ENCODE peak calls at places on chromosome 11, in eight cellular contexts. One of them, this sample, is unnamed.

GRCh38 chr11:99325807-99326206 is 305.1 kb downstream of the CNTN5 start:
- DNase-seq in mammary epithelial cell: peak; percentile 69
- DNase-seq in HCT116: no peak
- DNase-seq in transverse colon: no peak
- DNase-seq in cardiac muscle cell: peak; percentile 92
- DNase-seq in breast epithelium: no peak
- DNase-seq in upper lobe of right lung: no peak
- DNase-seq in tibial nerve: no peak
- DNase-seq in this sample: no peak

GRCh38 chr11:120210651-120211521 is at the start of gene OAF:
- DNase-seq in mammary epithelial cell: peak; percentile 80
- DNase-seq in tibial nerve: peak; percentile 73
- DNase-seq in upper lobe of right lung: peak; percentile 78
- DNase-seq in HCT116: peak; percentile 55
- DNase-seq in transverse colon: peak; percentile 73
- DNase-seq in breast epithelium: peak; percentile 26
- DNase-seq in cardiac muscle cell: peak; percentile 92
- DNase-seq in this sample: peak; percentile 22

GRCh38 chr11:1308745-1309497 is 511 bp downstream of the TOLLIP start:
- DNase-seq in tibial nerve: no peak
- DNase-seq in upper lobe of right lung: no peak
- DNase-seq in breast epithelium: no peak
- DNase-seq in cardiac muscle cell: no peak
- DNase-seq in transverse colon: no peak
- DNase-seq in mammary epithelial cell: no peak
- DNase-seq in HCT116: no peak
- DNase-seq in this sample: no peak

GRCh38 chr11:8928981-8929615 is 3.6 kb downstream of the C11orf16 start:
- DNase-seq in cardiac muscle cell: no peak
- DNase-seq in mammary epithelial cell: peak; percentile 48
- DNase-seq in transverse colon: no peak
- DNase-seq in upper lobe of right lung: no peak
- DNase-seq in tibial nerve: no peak
- DNase-seq in HCT116: no peak
- DNase-seq in breast epithelium: no peak
- DNase-seq in this sample: no peak

GRCh38 chr11:5688482-5688881 is 1.1 kb upstream of the TRIM22 start:
- DNase-seq in cardiac muscle cell: no peak
- DNase-seq in HCT116: no peak
- DNase-seq in tibial nerve: no peak
- DNase-seq in breast epithelium: no peak
- DNase-seq in upper lobe of right lung: no peak
- DNase-seq in mammary epithelial cell: no peak
- DNase-seq in transverse colon: no peak
- DNase-seq in this sample: no peak

GRCh38 chr11:69601346-69601975 is 39.5 kb upstream of the CCND1 start:
- DNase-seq in HCT116: no peak
- DNase-seq in upper lobe of right lung: no peak
- DNase-seq in cardiac muscle cell: no peak
- DNase-seq in transverse colon: no peak
- DNase-seq in mammary epithelial cell: no peak
- DNase-seq in tibial nerve: no peak
- DNase-seq in breast epithelium: no peak
- DNase-seq in this sample: no peak

GRCh38 chr11:73271936-73272679 is at the start of gene P2RY6:
- DNase-seq in tibial nerve: peak; percentile 32
- DNase-seq in breast epithelium: no peak
- DNase-seq in upper lobe of right lung: peak; percentile 67
- DNase-seq in HCT116: no peak
- DNase-seq in cardiac muscle cell: peak; percentile 54
- DNase-seq in transverse colon: peak; percentile 50
- DNase-seq in mammary epithelial cell: peak; percentile 80
- DNase-seq in this sample: no peak

GRCh38 chr11:118530683-118531596 is at the start of gene TMEM25:
- DNase-seq in transverse colon: peak; percentile 71
- DNase-seq in tibial nerve: no peak
- DNase-seq in HCT116: no peak
- DNase-seq in breast epithelium: no peak
- DNase-seq in mammary epithelial cell: peak; percentile 57
- DNase-seq in cardiac muscle cell: peak; percentile 34
- DNase-seq in upper lobe of right lung: peak; percentile 88
- DNase-seq in this sample: peak; percentile 56

GRCh38 chr11:73366265-73366610 is 10.0 kb upstream of the RELT start:
- DNase-seq in breast epithelium: no peak
- DNase-seq in upper lobe of right lung: no peak
- DNase-seq in HCT116: no peak
- DNase-seq in tibial nerve: no peak
- DNase-seq in mammary epithelial cell: no peak
- DNase-seq in transverse colon: no peak
- DNase-seq in cardiac muscle cell: no peak
- DNase-seq in this sample: peak; percentile 12

GRCh38 chr11:86495341-86495740 is 120.7 kb downstream of the CCDC81 start:
- DNase-seq in upper lobe of right lung: no peak
- DNase-seq in HCT116: no peak
- DNase-seq in mammary epithelial cell: no peak
- DNase-seq in tibial nerve: no peak
- DNase-seq in transverse colon: no peak
- DNase-seq in breast epithelium: no peak
- DNase-seq in cardiac muscle cell: no peak
- DNase-seq in this sample: no peak

GRCh38 chr11:132962026-132962425 is 570.3 kb downstream of the OPCML start:
- DNase-seq in mammary epithelial cell: peak; percentile 6
- DNase-seq in HCT116: no peak
- DNase-seq in cardiac muscle cell: peak; percentile 56
- DNase-seq in transverse colon: no peak
- DNase-seq in upper lobe of right lung: no peak
- DNase-seq in breast epithelium: no peak
- DNase-seq in tibial nerve: no peak
- DNase-seq in this sample: no peak

GRCh38 chr11:80533463-80533862 is 1092.6 kb upstream of the TENM4 start:
- DNase-seq in cardiac muscle cell: no peak
- DNase-seq in mammary epithelial cell: no peak
- DNase-seq in transverse colon: no peak
- DNase-seq in breast epithelium: no peak
- DNase-seq in HCT116: no peak
- DNase-seq in tibial nerve: no peak
- DNase-seq in upper lobe of right lung: no peak
- DNase-seq in this sample: no peak

GRCh38 chr11:12403995-12404345 is 26.6 kb downstream of the PARVA start:
- DNase-seq in tibial nerve: no peak
- DNase-seq in mammary epithelial cell: no peak
- DNase-seq in breast epithelium: no peak
- DNase-seq in HCT116: no peak
- DNase-seq in upper lobe of right lung: no peak
- DNase-seq in transverse colon: no peak
- DNase-seq in cardiac muscle cell: no peak
- DNase-seq in this sample: no peak

GRCh38 chr11:84290647-84291046 is 1004.5 kb upstream of the CCDC90B start:
- DNase-seq in HCT116: no peak
- DNase-seq in tibial nerve: no peak
- DNase-seq in cardiac muscle cell: no peak
- DNase-seq in breast epithelium: no peak
- DNase-seq in mammary epithelial cell: no peak
- DNase-seq in transverse colon: no peak
- DNase-seq in upper lobe of right lung: no peak
- DNase-seq in this sample: no peak

GRCh38 chr11:64078294-64078693 is 42.6 kb downstream of the FLRT1 start:
- DNase-seq in upper lobe of right lung: no peak
- DNase-seq in breast epithelium: no peak
- DNase-seq in HCT116: no peak
- DNase-seq in cardiac muscle cell: peak; percentile 18
- DNase-seq in transverse colon: no peak
- DNase-seq in mammary epithelial cell: no peak
- DNase-seq in tibial nerve: no peak
- DNase-seq in this sample: no peak

GRCh38 chr11:9972917-9973504 is 309.1 kb downstream of the SWAP70 start:
- DNase-seq in mammary epithelial cell: peak; percentile 39
- DNase-seq in HCT116: peak; percentile 16
- DNase-seq in upper lobe of right lung: no peak
- DNase-seq in breast epithelium: no peak
- DNase-seq in transverse colon: no peak
- DNase-seq in tibial nerve: peak; percentile 46
- DNase-seq in cardiac muscle cell: peak; percentile 78
- DNase-seq in this sample: no peak

GRCh38 chr11:92180664-92181251 is 43.9 kb upstream of the FAT3 start:
- DNase-seq in breast epithelium: no peak
- DNase-seq in HCT116: no peak
- DNase-seq in cardiac muscle cell: peak; percentile 60
- DNase-seq in tibial nerve: no peak
- DNase-seq in transverse colon: no peak
- DNase-seq in mammary epithelial cell: peak; percentile 82
- DNase-seq in upper lobe of right lung: no peak
- DNase-seq in this sample: no peak

GRCh38 chr11:49499117-49499516 is 290.7 kb upstream of the FOLH1 start:
- DNase-seq in tibial nerve: no peak
- DNase-seq in upper lobe of right lung: no peak
- DNase-seq in cardiac muscle cell: no peak
- DNase-seq in HCT116: no peak
- DNase-seq in mammary epithelial cell: no peak
- DNase-seq in transverse colon: no peak
- DNase-seq in breast epithelium: no peak
- DNase-seq in this sample: no peak

GRCh38 chr11:130415719-130416536 is 12.5 kb downstream of the ADAMTS8 start:
- DNase-seq in HCT116: no peak
- DNase-seq in cardiac muscle cell: no peak
- DNase-seq in upper lobe of right lung: no peak
- DNase-seq in breast epithelium: no peak
- DNase-seq in mammary epithelial cell: no peak
- DNase-seq in transverse colon: no peak
- DNase-seq in tibial nerve: no peak
- DNase-seq in this sample: no peak

GRCh38 chr11:46330887-46331652 is 16.2 kb upstream of the DGKZ start:
- DNase-seq in breast epithelium: no peak
- DNase-seq in mammary epithelial cell: no peak
- DNase-seq in HCT116: no peak
- DNase-seq in transverse colon: no peak
- DNase-seq in cardiac muscle cell: peak; percentile 34
- DNase-seq in upper lobe of right lung: no peak
- DNase-seq in tibial nerve: no peak
- DNase-seq in this sample: no peak
- H3K27me3 ChIP-seq in breast epithelium: no peaks in the 10 kb centered on the region
- H3K27me3 ChIP-seq in mammary epithelial cell: peaks cover 26% of the 10 kb centered on the region
- H3K27me3 ChIP-seq in HCT116: no peaks in the 10 kb centered on the region
- H3K27me3 ChIP-seq in transverse colon: peaks cover 67% of the 10 kb centered on the region
- H3K27me3 ChIP-seq in cardiac muscle cell: peaks cover 4% of the 10 kb centered on the region
- H3K27me3 ChIP-seq in upper lobe of right lung: peaks cover 32% of the 10 kb centered on the region
- H3K27me3 ChIP-seq in tibial nerve: no peaks in the 10 kb centered on the region
- H3K27me3 ChIP-seq in this sample: no peaks in the 10 kb centered on the region

DNA sequence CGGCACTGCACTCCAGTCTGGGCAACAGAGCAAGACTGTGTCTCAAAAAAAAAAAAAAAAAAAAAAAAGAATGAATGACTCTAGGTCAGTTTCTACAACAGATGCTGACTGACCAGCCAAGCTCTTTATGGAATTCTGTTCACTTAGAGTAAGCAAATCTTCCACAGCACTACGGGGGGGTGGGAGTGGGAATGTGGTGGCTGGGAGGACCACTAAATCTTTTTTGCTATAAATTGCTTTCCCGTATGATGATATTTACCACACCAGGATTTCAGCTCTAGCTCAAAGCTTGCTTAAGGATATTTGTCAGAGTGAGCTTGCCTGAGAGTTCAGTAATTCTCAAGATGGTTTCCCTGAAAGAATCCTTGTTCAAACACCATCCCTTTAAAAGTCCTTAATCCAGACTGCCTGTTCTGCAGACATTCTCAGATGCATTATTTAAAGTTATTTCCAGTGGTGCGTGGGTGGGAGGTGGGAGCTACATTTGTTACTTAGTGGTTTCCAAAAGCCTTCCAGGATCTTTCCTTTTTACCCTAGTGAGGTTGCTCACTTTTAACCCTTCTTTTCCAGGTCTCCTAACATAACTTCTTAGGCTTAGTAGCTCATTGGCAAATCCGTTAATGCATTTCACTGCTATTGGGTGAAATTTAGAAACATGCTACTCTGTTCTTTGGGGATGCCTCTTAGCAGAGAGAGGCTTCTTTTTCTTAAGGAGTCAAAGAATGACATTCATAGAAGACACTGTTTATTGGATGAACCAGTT is 65.9 kb downstream of the UBASH3B start:
- DNase-seq in tibial nerve: no peak
- DNase-seq in upper lobe of right lung: no peak
- DNase-seq in mammary epithelial cell: no peak
- DNase-seq in transverse colon: no peak
- DNase-seq in cardiac muscle cell: peak; percentile 34
- DNase-seq in HCT116: no peak
- DNase-seq in breast epithelium: no peak
- DNase-seq in this sample: no peak
- H3K27ac ChIP-seq in tibial nerve: no peak overlapping the region
- H3K27ac ChIP-seq in upper lobe of right lung: no peak overlapping the region
- H3K27ac ChIP-seq in mammary epithelial cell: peak overlapping the region; percentile 54
- H3K27ac ChIP-seq in transverse colon: peak overlapping the region; percentile 20
- H3K27ac ChIP-seq in cardiac muscle cell: no peak overlapping the region
- H3K27ac ChIP-seq in HCT116: no peak overlapping the region
- H3K27ac ChIP-seq in breast epithelium: no peak overlapping the region
- H3K27ac ChIP-seq in this sample: no peak overlapping the region

GRCh38 chr11:47406896-47407745 is 1.3 kb upstream of the SLC39A13 start:
- DNase-seq in upper lobe of right lung: no peak
- DNase-seq in tibial nerve: no peak
- DNase-seq in mammary epithelial cell: no peak
- DNase-seq in HCT116: no peak
- DNase-seq in cardiac muscle cell: peak; percentile 50
- DNase-seq in transverse colon: no peak
- DNase-seq in breast epithelium: peak; percentile 64
- DNase-seq in this sample: no peak
- TF ChIP-seq CTCF in upper lobe of right lung: no peak
- TF ChIP-seq CTCF in tibial nerve: no peak
- TF ChIP-seq CTCF in mammary epithelial cell: peak; percentile 10
- TF ChIP-seq CTCF in HCT116: no peak
- TF ChIP-seq CTCF in cardiac muscle cell: peak; percentile 15
- TF ChIP-seq CTCF in transverse colon: no peak
- TF ChIP-seq CTCF in breast epithelium: peak; percentile 35
- TF ChIP-seq CTCF in this sample: no peak

GRCh38 chr11:61148016-61148640 is 13.1 kb downstream of the VPS37C start:
- DNase-seq in tibial nerve: no peak
- DNase-seq in transverse colon: no peak
- DNase-seq in mammary epithelial cell: no peak
- DNase-seq in breast epithelium: no peak
- DNase-seq in HCT116: no peak
- DNase-seq in upper lobe of right lung: peak; percentile 17
- DNase-seq in cardiac muscle cell: peak; percentile 50
- DNase-seq in this sample: no peak

GRCh38 chr11:61144511-61145179 is 16.6 kb downstream of the VPS37C start:
- DNase-seq in breast epithelium: no peak
- DNase-seq in mammary epithelial cell: no peak
- DNase-seq in HCT116: no peak
- DNase-seq in transverse colon: no peak
- DNase-seq in tibial nerve: no peak
- DNase-seq in upper lobe of right lung: peak; percentile 48
- DNase-seq in cardiac muscle cell: no peak
- DNase-seq in this sample: no peak

GRCh38 chr11:61147271-61147670 is 14.0 kb downstream of the VPS37C start:
- DNase-seq in upper lobe of right lung: peak; percentile 39
- DNase-seq in tibial nerve: no peak
- DNase-seq in breast epithelium: no peak
- DNase-seq in cardiac muscle cell: no peak
- DNase-seq in transverse colon: no peak
- DNase-seq in mammary epithelial cell: no peak
- DNase-seq in HCT116: no peak
- DNase-seq in this sample: no peak

GRCh38 chr11:61145228-61146005 is 15.8 kb downstream of the VPS37C start:
- DNase-seq in breast epithelium: no peak
- DNase-seq in upper lobe of right lung: peak; percentile 49
- DNase-seq in mammary epithelial cell: no peak
- DNase-seq in HCT116: no peak
- DNase-seq in tibial nerve: no peak
- DNase-seq in transverse colon: no peak
- DNase-seq in cardiac muscle cell: no peak
- DNase-seq in this sample: no peak

GRCh38 chr11:61146413-61146812 is 14.8 kb downstream of the VPS37C start:
- DNase-seq in cardiac muscle cell: no peak
- DNase-seq in transverse colon: no peak
- DNase-seq in HCT116: no peak
- DNase-seq in tibial nerve: no peak
- DNase-seq in upper lobe of right lung: peak; percentile 51
- DNase-seq in mammary epithelial cell: no peak
- DNase-seq in breast epithelium: no peak
- DNase-seq in this sample: no peak
- H3K27me3 ChIP-seq in cardiac muscle cell: no peaks in the 10 kb centered on the region
- H3K27me3 ChIP-seq in transverse colon: no peaks in the 10 kb centered on the region
- H3K27me3 ChIP-seq in HCT116: no peaks in the 10 kb centered on the region
- H3K27me3 ChIP-seq in tibial nerve: no peaks in the 10 kb centered on the region
- H3K27me3 ChIP-seq in upper lobe of right lung: no peaks in the 10 kb centered on the region
- H3K27me3 ChIP-seq in mammary epithelial cell: no peaks in the 10 kb centered on the region
- H3K27me3 ChIP-seq in breast epithelium: no peaks in the 10 kb centered on the region
- H3K27me3 ChIP-seq in this sample: no peaks in the 10 kb centered on the region

This sample was measured in CD4-positive, alpha-beta T cell.